ENCODE peak calls at places on chromosome 12, in ten cellular contexts. One of them, this sample, is unnamed.

GRCh38 chr12:120539303-120539702 is 5.1 kb downstream of the RNF10 start:
- DNase-seq in esophagus squamous epithelium: no peak
- DNase-seq in HEK293T: no peak
- DNase-seq in WTC11: no peak
- DNase-seq in LHCN-M2: peak; percentile 88
- DNase-seq in NAMALWA: no peak
- DNase-seq in Peyer's patch: no peak
- DNase-seq in AG09309: no peak
- DNase-seq in ELR: peak; percentile 73
- DNase-seq in CD8-positive, alpha-beta memory T cell: no peak
- DNase-seq in this sample: peak; percentile 90

GRCh38 chr12:47097276-47097896 is 17.6 kb upstream of the AMIGO2 start:
- DNase-seq in HEK293T: no peak
- DNase-seq in ELR: peak; percentile 66
- DNase-seq in CD8-positive, alpha-beta memory T cell: no peak
- DNase-seq in esophagus squamous epithelium: no peak
- DNase-seq in LHCN-M2: no peak
- DNase-seq in AG09309: no peak
- DNase-seq in NAMALWA: no peak
- DNase-seq in Peyer's patch: no peak
- DNase-seq in WTC11: no peak
- DNase-seq in this sample: no peak

GRCh38 chr12:53224268-53224896 is 7.6 kb downstream of the RARG start:
- DNase-seq in WTC11: peak; percentile 77
- DNase-seq in AG09309: no peak
- DNase-seq in esophagus squamous epithelium: no peak
- DNase-seq in ELR: peak; percentile 45
- DNase-seq in HEK293T: no peak
- DNase-seq in Peyer's patch: no peak
- DNase-seq in CD8-positive, alpha-beta memory T cell: no peak
- DNase-seq in NAMALWA: no peak
- DNase-seq in LHCN-M2: no peak
- DNase-seq in this sample: no peak

GRCh38 chr12:49917126-49917787 is 13.6 kb upstream of the FAIM2 start:
- DNase-seq in ELR: no peak
- DNase-seq in esophagus squamous epithelium: no peak
- DNase-seq in HEK293T: no peak
- DNase-seq in CD8-positive, alpha-beta memory T cell: no peak
- DNase-seq in NAMALWA: no peak
- DNase-seq in WTC11: no peak
- DNase-seq in Peyer's patch: no peak
- DNase-seq in LHCN-M2: no peak
- DNase-seq in AG09309: no peak
- DNase-seq in this sample: no peak

GRCh38 chr12:12349711-12350665 is at the start of gene MANSC1:
- DNase-seq in AG09309: no peak
- DNase-seq in HEK293T: peak; percentile 61
- DNase-seq in esophagus squamous epithelium: no peak
- DNase-seq in CD8-positive, alpha-beta memory T cell: peak; percentile 67
- DNase-seq in LHCN-M2: no peak
- DNase-seq in ELR: peak; percentile 48
- DNase-seq in Peyer's patch: peak; percentile 84
- DNase-seq in NAMALWA: peak; percentile 66
- DNase-seq in WTC11: peak; percentile 71
- DNase-seq in this sample: peak; percentile 61

GRCh38 chr12:89454080-89454848 is 70.3 kb downstream of the GALNT4 start:
- DNase-seq in AG09309: no peak
- DNase-seq in WTC11: no peak
- DNase-seq in CD8-positive, alpha-beta memory T cell: no peak
- DNase-seq in HEK293T: no peak
- DNase-seq in LHCN-M2: peak; percentile 54
- DNase-seq in ELR: no peak
- DNase-seq in Peyer's patch: no peak
- DNase-seq in NAMALWA: no peak
- DNase-seq in esophagus squamous epithelium: no peak
- DNase-seq in this sample: no peak

GRCh38 chr12:2163172-2163927 is 110.6 kb downstream of the CACNA1C start:
- DNase-seq in Peyer's patch: peak; percentile 95
- DNase-seq in CD8-positive, alpha-beta memory T cell: no peak
- DNase-seq in ELR: no peak
- DNase-seq in HEK293T: no peak
- DNase-seq in WTC11: no peak
- DNase-seq in NAMALWA: no peak
- DNase-seq in LHCN-M2: no peak
- DNase-seq in esophagus squamous epithelium: no peak
- DNase-seq in AG09309: peak; percentile 79
- DNase-seq in this sample: no peak

GRCh38 chr12:50618864-50619609 is 114.3 kb downstream of the DIP2B start:
- DNase-seq in NAMALWA: no peak
- DNase-seq in LHCN-M2: no peak
- DNase-seq in ELR: peak; percentile 53
- DNase-seq in AG09309: no peak
- DNase-seq in WTC11: no peak
- DNase-seq in esophagus squamous epithelium: no peak
- DNase-seq in CD8-positive, alpha-beta memory T cell: no peak
- DNase-seq in Peyer's patch: peak; percentile 62
- DNase-seq in HEK293T: no peak
- DNase-seq in this sample: no peak

GRCh38 chr12:76374395-76375020 is 26.3 kb upstream of the BBS10 start:
- DNase-seq in HEK293T: no peak
- DNase-seq in esophagus squamous epithelium: no peak
- DNase-seq in WTC11: no peak
- DNase-seq in ELR: peak; percentile 70
- DNase-seq in CD8-positive, alpha-beta memory T cell: no peak
- DNase-seq in Peyer's patch: no peak
- DNase-seq in NAMALWA: no peak
- DNase-seq in AG09309: no peak
- DNase-seq in LHCN-M2: peak; percentile 17
- DNase-seq in this sample: no peak

GRCh38 chr12:75666980-75667359 is 155.6 kb upstream of the KRR1 start:
- DNase-seq in ELR: peak; percentile 65
- DNase-seq in esophagus squamous epithelium: no peak
- DNase-seq in NAMALWA: no peak
- DNase-seq in CD8-positive, alpha-beta memory T cell: no peak
- DNase-seq in HEK293T: no peak
- DNase-seq in AG09309: peak; percentile 57
- DNase-seq in LHCN-M2: no peak
- DNase-seq in WTC11: no peak
- DNase-seq in Peyer's patch: no peak
- DNase-seq in this sample: no peak

GRCh38 chr12:93244514-93245077 is 133.1 kb upstream of the NUDT4 start:
- DNase-seq in NAMALWA: no peak
- DNase-seq in AG09309: no peak
- DNase-seq in LHCN-M2: no peak
- DNase-seq in CD8-positive, alpha-beta memory T cell: peak; percentile 0
- DNase-seq in Peyer's patch: no peak
- DNase-seq in WTC11: no peak
- DNase-seq in ELR: no peak
- DNase-seq in HEK293T: no peak
- DNase-seq in esophagus squamous epithelium: no peak
- DNase-seq in this sample: no peak

GRCh38 chr12:19799886-19800602 is 360.8 kb downstream of the AEBP2 start:
- DNase-seq in AG09309: no peak
- DNase-seq in esophagus squamous epithelium: no peak
- DNase-seq in ELR: no peak
- DNase-seq in NAMALWA: no peak
- DNase-seq in CD8-positive, alpha-beta memory T cell: no peak
- DNase-seq in WTC11: no peak
- DNase-seq in HEK293T: no peak
- DNase-seq in Peyer's patch: no peak
- DNase-seq in LHCN-M2: no peak
- DNase-seq in this sample: no peak

GRCh38 chr12:70719672-70720420 is 82.6 kb upstream of the PTPRB start:
- DNase-seq in Peyer's patch: peak; percentile 53
- DNase-seq in esophagus squamous epithelium: no peak
- DNase-seq in WTC11: peak; percentile 67
- DNase-seq in ELR: peak; percentile 54
- DNase-seq in NAMALWA: peak; percentile 66
- DNase-seq in LHCN-M2: peak; percentile 14
- DNase-seq in HEK293T: peak; percentile 58
- DNase-seq in AG09309: no peak
- DNase-seq in CD8-positive, alpha-beta memory T cell: peak; percentile 17
- DNase-seq in this sample: peak; percentile 14

GRCh38 chr12:49108958-49109404 is 1.7 kb downstream of the LMBR1L start:
- DNase-seq in esophagus squamous epithelium: no peak
- DNase-seq in LHCN-M2: no peak
- DNase-seq in ELR: peak; percentile 37
- DNase-seq in Peyer's patch: peak; percentile 82
- DNase-seq in AG09309: no peak
- DNase-seq in WTC11: no peak
- DNase-seq in HEK293T: no peak
- DNase-seq in NAMALWA: no peak
- DNase-seq in CD8-positive, alpha-beta memory T cell: no peak
- DNase-seq in this sample: no peak

GRCh38 chr12:85029456-85029855 is 6.6 kb downstream of the TSPAN19 start:
- DNase-seq in esophagus squamous epithelium: no peak
- DNase-seq in CD8-positive, alpha-beta memory T cell: peak; percentile 5
- DNase-seq in NAMALWA: peak; percentile 41
- DNase-seq in LHCN-M2: peak; percentile 45
- DNase-seq in HEK293T: peak; percentile 10
- DNase-seq in ELR: peak; percentile 70
- DNase-seq in WTC11: no peak
- DNase-seq in Peyer's patch: no peak
- DNase-seq in AG09309: no peak
- DNase-seq in this sample: peak; percentile 25

GRCh38 chr12:19893514-19893913 is 454.2 kb downstream of the AEBP2 start:
- DNase-seq in ELR: peak; percentile 15
- DNase-seq in HEK293T: no peak
- DNase-seq in NAMALWA: no peak
- DNase-seq in CD8-positive, alpha-beta memory T cell: no peak
- DNase-seq in WTC11: no peak
- DNase-seq in esophagus squamous epithelium: no peak
- DNase-seq in AG09309: no peak
- DNase-seq in LHCN-M2: peak; percentile 41
- DNase-seq in Peyer's patch: no peak
- DNase-seq in this sample: no peak

GRCh38 chr12:39572551-39572950 is 47.1 kb downstream of the ABCD2 start:
- DNase-seq in AG09309: no peak
- DNase-seq in ELR: no peak
- DNase-seq in esophagus squamous epithelium: no peak
- DNase-seq in HEK293T: no peak
- DNase-seq in WTC11: no peak
- DNase-seq in CD8-positive, alpha-beta memory T cell: no peak
- DNase-seq in Peyer's patch: no peak
- DNase-seq in LHCN-M2: no peak
- DNase-seq in NAMALWA: no peak
- DNase-seq in this sample: no peak

GRCh38 chr12:79174656-79175055 is 310.1 kb downstream of the SYT1 start:
- DNase-seq in HEK293T: peak; percentile 7
- DNase-seq in ELR: peak; percentile 64
- DNase-seq in LHCN-M2: peak; percentile 54
- DNase-seq in CD8-positive, alpha-beta memory T cell: no peak
- DNase-seq in NAMALWA: peak; percentile 35
- DNase-seq in esophagus squamous epithelium: no peak
- DNase-seq in Peyer's patch: no peak
- DNase-seq in AG09309: peak; percentile 61
- DNase-seq in WTC11: no peak
- DNase-seq in this sample: peak; percentile 31

GRCh38 chr12:81809829-81810595 is 50.9 kb upstream of the PPFIA2 start:
- DNase-seq in LHCN-M2: no peak
- DNase-seq in esophagus squamous epithelium: no peak
- DNase-seq in WTC11: no peak
- DNase-seq in HEK293T: no peak
- DNase-seq in AG09309: no peak
- DNase-seq in CD8-positive, alpha-beta memory T cell: no peak
- DNase-seq in ELR: no peak
- DNase-seq in NAMALWA: peak; percentile 14
- DNase-seq in Peyer's patch: no peak
- DNase-seq in this sample: no peak

GRCh38 chr12:34291001-34291400 is 268.7 kb downstream of the ALG10 start:
- DNase-seq in AG09309: no peak
- DNase-seq in esophagus squamous epithelium: no peak
- DNase-seq in HEK293T: no peak
- DNase-seq in WTC11: no peak
- DNase-seq in LHCN-M2: no peak
- DNase-seq in NAMALWA: no peak
- DNase-seq in CD8-positive, alpha-beta memory T cell: no peak
- DNase-seq in Peyer's patch: no peak
- DNase-seq in ELR: no peak
- DNase-seq in this sample: no peak

GRCh38 chr12:27619308-27619707 is 76.9 kb upstream of the REP15 start:
- DNase-seq in NAMALWA: no peak
- DNase-seq in WTC11: no peak
- DNase-seq in CD8-positive, alpha-beta memory T cell: no peak
- DNase-seq in esophagus squamous epithelium: no peak
- DNase-seq in ELR: peak; percentile 97
- DNase-seq in HEK293T: no peak
- DNase-seq in Peyer's patch: no peak
- DNase-seq in LHCN-M2: peak; percentile 97
- DNase-seq in AG09309: peak; percentile 73
- DNase-seq in this sample: no peak

GRCh38 chr12:98532687-98533304 is 17.4 kb downstream of the TMPO start:
- DNase-seq in LHCN-M2: peak; percentile 69
- DNase-seq in ELR: peak; percentile 77
- DNase-seq in AG09309: no peak
- DNase-seq in WTC11: no peak
- DNase-seq in Peyer's patch: no peak
- DNase-seq in CD8-positive, alpha-beta memory T cell: peak; percentile 30
- DNase-seq in HEK293T: peak; percentile 52
- DNase-seq in esophagus squamous epithelium: no peak
- DNase-seq in NAMALWA: peak; percentile 78
- DNase-seq in this sample: peak; percentile 72

GRCh38 chr12:68317047-68317667 is 15.0 kb downstream of the MDM1 start:
- DNase-seq in AG09309: no peak
- DNase-seq in NAMALWA: peak; percentile 70
- DNase-seq in HEK293T: peak; percentile 17
- DNase-seq in WTC11: no peak
- DNase-seq in esophagus squamous epithelium: no peak
- DNase-seq in Peyer's patch: peak; percentile 63
- DNase-seq in ELR: peak; percentile 72
- DNase-seq in CD8-positive, alpha-beta memory T cell: peak; percentile 43
- DNase-seq in LHCN-M2: peak; percentile 52
- DNase-seq in this sample: peak; percentile 41

GRCh38 chr12:21940549-21940948 is 677 bp downstream of the ABCC9 start:
- DNase-seq in Peyer's patch: no peak
- DNase-seq in esophagus squamous epithelium: no peak
- DNase-seq in WTC11: no peak
- DNase-seq in LHCN-M2: no peak
- DNase-seq in CD8-positive, alpha-beta memory T cell: no peak
- DNase-seq in HEK293T: no peak
- DNase-seq in NAMALWA: no peak
- DNase-seq in ELR: peak; percentile 23
- DNase-seq in AG09309: no peak
- DNase-seq in this sample: no peak

GRCh38 chr12:118190266-118190665 is 54.3 kb downstream of the PEBP1 start:
- DNase-seq in Peyer's patch: no peak
- DNase-seq in CD8-positive, alpha-beta memory T cell: no peak
- DNase-seq in ELR: peak; percentile 57
- DNase-seq in NAMALWA: no peak
- DNase-seq in esophagus squamous epithelium: no peak
- DNase-seq in HEK293T: no peak
- DNase-seq in AG09309: no peak
- DNase-seq in LHCN-M2: peak; percentile 51
- DNase-seq in WTC11: no peak
- DNase-seq in this sample: no peak

GRCh38 chr12:122063691-122064033 is 14.9 kb upstream of the MLXIP start:
- DNase-seq in LHCN-M2: no peak
- DNase-seq in HEK293T: no peak
- DNase-seq in esophagus squamous epithelium: no peak
- DNase-seq in NAMALWA: no peak
- DNase-seq in CD8-positive, alpha-beta memory T cell: no peak
- DNase-seq in Peyer's patch: no peak
- DNase-seq in ELR: no peak
- DNase-seq in AG09309: no peak
- DNase-seq in WTC11: no peak
- DNase-seq in this sample: no peak

GRCh38 chr12:114744696-114745095 is 60.7 kb upstream of the TBX3 start:
- DNase-seq in LHCN-M2: no peak
- DNase-seq in NAMALWA: no peak
- DNase-seq in esophagus squamous epithelium: no peak
- DNase-seq in AG09309: no peak
- DNase-seq in ELR: no peak
- DNase-seq in Peyer's patch: no peak
- DNase-seq in WTC11: no peak
- DNase-seq in CD8-positive, alpha-beta memory T cell: no peak
- DNase-seq in HEK293T: no peak
- DNase-seq in this sample: no peak

GRCh38 chr12:123126294-123127144 is 24.4 kb downstream of the PITPNM2 start:
- DNase-seq in LHCN-M2: peak; percentile 99
- DNase-seq in AG09309: peak; percentile 97
- DNase-seq in HEK293T: no peak
- DNase-seq in esophagus squamous epithelium: no peak
- DNase-seq in WTC11: no peak
- DNase-seq in Peyer's patch: peak; percentile 68
- DNase-seq in NAMALWA: no peak
- DNase-seq in ELR: peak; percentile 99
- DNase-seq in CD8-positive, alpha-beta memory T cell: no peak
- DNase-seq in this sample: no peak